ENCODE peak calls at places on chromosomes 6 and 20, in six cellular contexts. One of them, this sample, is unnamed.

GRCh38 chr6:11407403-11407802 is 130.1 kb upstream of the TMEM170B start:
- DNase-seq in NCI-H2029: no peak
- DNase-seq in T-cell: no peak
- DNase-seq in Kasumi-1: no peak
- DNase-seq in NCI-H1436: no peak
- DNase-seq in amniotic stem cell: no peak
- DNase-seq in this sample: no peak

GRCh38 chr6:135187372-135187771 is 6.3 kb downstream of the MYB start:
- DNase-seq in T-cell: no peak
- DNase-seq in NCI-H2029: no peak
- DNase-seq in amniotic stem cell: no peak
- DNase-seq in NCI-H1436: no peak
- DNase-seq in Kasumi-1: no peak
- DNase-seq in this sample: no peak

GRCh38 chr6:31834704-31835375 is 7.3 kb downstream of the HSPA1B start:
- DNase-seq in amniotic stem cell: peak; percentile 73
- DNase-seq in NCI-H1436: peak; percentile 80
- DNase-seq in Kasumi-1: peak; percentile 80
- DNase-seq in NCI-H2029: peak; percentile 81
- DNase-seq in T-cell: peak; percentile 85
- DNase-seq in this sample: peak; percentile 92

GRCh38 chr6:30882764-30883475 is 1.4 kb upstream of the DDR1 start:
- DNase-seq in T-cell: peak; percentile 18
- DNase-seq in NCI-H2029: peak; percentile 52
- DNase-seq in NCI-H1436: peak; percentile 67
- DNase-seq in amniotic stem cell: no peak
- DNase-seq in Kasumi-1: no peak
- DNase-seq in this sample: peak; percentile 37

GRCh38 chr20:50346372-50347347 is 156.0 kb downstream of the CEBPB start:
- DNase-seq in NCI-H2029: peak; percentile 79
- DNase-seq in NCI-H1436: peak; percentile 70
- DNase-seq in T-cell: no peak
- DNase-seq in amniotic stem cell: peak; percentile 83
- DNase-seq in Kasumi-1: peak; percentile 67
- DNase-seq in this sample: peak; percentile 36

GRCh38 chr20:62551408-62552323 is 75.9 kb upstream of the GATA5 start:
- DNase-seq in NCI-H1436: no peak
- DNase-seq in T-cell: peak; percentile 12
- DNase-seq in NCI-H2029: no peak
- DNase-seq in Kasumi-1: no peak
- DNase-seq in amniotic stem cell: no peak
- DNase-seq in this sample: no peak

GRCh38 chr6:68238097-68238597 is 396.9 kb upstream of the ADGRB3 start:
- DNase-seq in Kasumi-1: no peak
- DNase-seq in amniotic stem cell: no peak
- DNase-seq in NCI-H1436: no peak
- DNase-seq in NCI-H2029: no peak
- DNase-seq in T-cell: no peak
- DNase-seq in this sample: no peak

GRCh38 chr6:136524936-136525413 is 25.2 kb downstream of the MAP7 start:
- DNase-seq in NCI-H1436: peak; percentile 22
- DNase-seq in amniotic stem cell: no peak
- DNase-seq in Kasumi-1: peak; percentile 44
- DNase-seq in T-cell: no peak
- DNase-seq in NCI-H2029: no peak
- DNase-seq in this sample: peak; percentile 51

GRCh38 chr6:168313371-168314028 is 6.1 kb downstream of the DACT2 start:
- DNase-seq in T-cell: no peak
- DNase-seq in NCI-H1436: no peak
- DNase-seq in amniotic stem cell: no peak
- DNase-seq in NCI-H2029: no peak
- DNase-seq in Kasumi-1: no peak
- DNase-seq in this sample: no peak

GRCh38 chr6:1925743-1926430 is 316.2 kb downstream of the FOXC1 start:
- DNase-seq in NCI-H1436: no peak
- DNase-seq in T-cell: no peak
- DNase-seq in amniotic stem cell: no peak
- DNase-seq in Kasumi-1: no peak
- DNase-seq in NCI-H2029: no peak
- DNase-seq in this sample: no peak

GRCh38 chr20:35006531-35006971 is 50.9 kb downstream of the MYH7B start:
- DNase-seq in NCI-H2029: no peak
- DNase-seq in NCI-H1436: no peak
- DNase-seq in amniotic stem cell: no peak
- DNase-seq in Kasumi-1: no peak
- DNase-seq in T-cell: no peak
- DNase-seq in this sample: no peak

GRCh38 chr20:48285656-48286055 is 500.4 kb upstream of the SULF2 start:
- DNase-seq in T-cell: no peak
- DNase-seq in NCI-H1436: no peak
- DNase-seq in Kasumi-1: no peak
- DNase-seq in NCI-H2029: no peak
- DNase-seq in amniotic stem cell: no peak
- DNase-seq in this sample: no peak

GRCh38 chr6:4179960-4180652 is 44.7 kb upstream of the ECI2 start:
- DNase-seq in Kasumi-1: no peak
- DNase-seq in T-cell: no peak
- DNase-seq in NCI-H1436: no peak
- DNase-seq in NCI-H2029: no peak
- DNase-seq in amniotic stem cell: no peak
- DNase-seq in this sample: no peak